ENCODE peak calls at places on chromosomes 4 and X, in seven cellular contexts. D is left colon, A is GM12865, B is DMS79 treated with DMSO at 0.1 percent for 48 hours, V is ELR, T is A172, H is colonic mucosa. Y is an unnamed sample.

GRCh38 chrX:23857409-23857808 is 50.3 kb downstream of the APOO start:
- DNase-seq in D (no peak), A (no peak), B (no peak), V (no peak), T (no peak), H (no peak), Y (no peak)

GRCh38 chrX:115226929-115227328 is 7.0 kb downstream of the LRCH2 start:
- DNase-seq in D (no peak), A (peak; percentile 48), B (peak; percentile 4), V (peak; percentile 50), T (no peak), H (no peak), Y (no peak)

GRCh38 chrX:123743312-123743711 is 10.5 kb upstream of the THOC2 start:
- DNase-seq in D (no peak), A (no peak), B (no peak), V (no peak), T (no peak), H (no peak), Y (no peak)

GRCh38 chr4:89821612-89822011 is 15.3 kb downstream of the SNCA start:
- DNase-seq in D (no peak), A (no peak), B (no peak), V (no peak), T (no peak), H (no peak), Y (no peak)

GRCh38 chr4:81375745-81376144 is 96.0 kb downstream of the RASGEF1B start:
- DNase-seq in D (no peak), A (no peak), B (no peak), V (no peak), T (no peak), H (no peak), Y (no peak)

GRCh38 chr4:52751349-52751911 is at the start of gene ERVMER34-1:
- DNase-seq in D (peak; percentile 63), A (no peak), B (no peak), V (no peak), T (no peak), H (peak; percentile 79), Y (no peak)

GRCh38 chr4:92450694-92451093 is 146.9 kb downstream of the GRID2 start:
- DNase-seq in D (no peak), A (no peak), B (no peak), V (no peak), T (no peak), H (no peak), Y (no peak)

GRCh38 chrX:115372026-115372610 is 82.6 kb downstream of the LUZP4 start:
- DNase-seq in D (no peak), A (no peak), B (peak; percentile 68), V (peak; percentile 73), T (peak; percentile 41), H (no peak), Y (no peak)

GRCh38 chr4:91032725-91033445 is 905.7 kb downstream of the CCSER1 start:
- DNase-seq in D (no peak), A (no peak), B (no peak), V (no peak), T (no peak), H (no peak), Y (no peak)

GRCh38 chr4:54192811-54193210 is 36.3 kb upstream of the PDGFRA start:
- DNase-seq in D (no peak), A (no peak), B (no peak), V (no peak), T (no peak), H (no peak), Y (no peak)

GRCh38 chr4:86934772-86935498 is at the start of gene AFF1:
- DNase-seq in D (peak; percentile 95), A (peak; percentile 98), B (peak; percentile 64), V (peak; percentile 90), T (peak; percentile 79), H (peak; percentile 93), Y (peak; percentile 84)

GRCh38 chr4:159016527-159017137 is 86.2 kb upstream of the RAPGEF2 start:
- DNase-seq in D (no peak), A (peak; percentile 69), B (no peak), V (peak; percentile 25), T (peak; percentile 31), H (no peak), Y (no peak)

GRCh38 chr4:35189988-35190613 is 1054.2 kb downstream of the ARAP2 start:
- DNase-seq in D (no peak), A (no peak), B (no peak), V (no peak), T (no peak), H (no peak), Y (no peak)

GRCh38 chr4:89752932-89753598 is 83.9 kb downstream of the SNCA start:
- DNase-seq in D (no peak), A (no peak), B (no peak), V (peak; percentile 60), T (peak; percentile 87), H (no peak), Y (no peak)

GRCh38 chr4:158529505-158529904 is 7.8 kb downstream of the RXFP1 start:
- DNase-seq in D (no peak), A (no peak), B (no peak), V (no peak), T (no peak), H (no peak), Y (no peak)

GRCh38 chr4:106583108-106583507 is 214.5 kb upstream of the GIMD1 start:
- DNase-seq in D (no peak), A (no peak), B (no peak), V (no peak), T (no peak), H (no peak), Y (no peak)

GRCh38 chr4:6926081-6926480 is 16.5 kb downstream of the TBC1D14 start:
- DNase-seq in D (no peak), A (no peak), B (no peak), V (no peak), T (no peak), H (no peak), Y (no peak)

GRCh38 chr4:27278615-27279014 is 418.0 kb downstream of the STIM2 start:
- DNase-seq in D (no peak), A (peak; percentile 2), B (no peak), V (peak; percentile 54), T (peak; percentile 16), H (peak; percentile 20), Y (no peak)

GRCh38 chr4:126238010-126238409 is 923.3 kb downstream of the FAT4 start:
- DNase-seq in D (no peak), A (no peak), B (no peak), V (no peak), T (no peak), H (no peak), Y (no peak)

GRCh38 chr4:35166437-35166836 is 1077.9 kb downstream of the ARAP2 start:
- DNase-seq in D (no peak), A (no peak), B (no peak), V (peak; percentile 38), T (no peak), H (no peak), Y (no peak)

GRCh38 chrX:26032141-26032917 is 105.8 kb upstream of the MAGEB18 start:
- DNase-seq in D (no peak), A (no peak), B (no peak), V (no peak), T (peak; percentile 35), H (no peak), Y (no peak)

GRCh38 chr4:169791527-169792156 is 33.9 kb upstream of the HPF1 start:
- DNase-seq in D (no peak), A (peak; percentile 3), B (peak; percentile 20), V (peak; percentile 78), T (peak; percentile 74), H (peak; percentile 31), Y (no peak)

GRCh38 chr4:6938237-6938636 is 28.6 kb downstream of the TBC1D14 start:
- DNase-seq in D (peak; percentile 53), A (no peak), B (no peak), V (no peak), T (peak; percentile 23), H (no peak), Y (no peak)

GRCh38 chr4:168177546-168178149 is 85.3 kb downstream of the ANXA10 start:
- DNase-seq in D (no peak), A (no peak), B (no peak), V (no peak), T (no peak), H (no peak), Y (no peak)

GRCh38 chr4:142475663-142476062 is 370.4 kb downstream of the INPP4B start:
- DNase-seq in D (no peak), A (no peak), B (no peak), V (peak; percentile 45), T (no peak), H (no peak), Y (no peak)

GRCh38 chrX:6448003-6448402 is 86.9 kb downstream of the VCX3A start:
- DNase-seq in D (no peak), A (no peak), B (no peak), V (no peak), T (no peak), H (no peak), Y (no peak)

GRCh38 chr4:6019316-6020263 is 1.4 kb upstream of the C4orf50 start:
- DNase-seq in D (no peak), A (peak; percentile 49), B (peak; percentile 64), V (peak; percentile 67), T (peak; percentile 62), H (peak; percentile 42), Y (no peak)

GRCh38 chrX:85611926-85612325 is 232.5 kb upstream of the POF1B start:
- DNase-seq in D (no peak), A (no peak), B (no peak), V (peak; percentile 1), T (no peak), H (no peak), Y (no peak)

GRCh38 chrX:19602866-19603620 is 87.7 kb upstream of the MAP3K15 start:
- DNase-seq in D (no peak), A (no peak), B (no peak), V (peak; percentile 87), T (peak; percentile 90), H (no peak), Y (no peak)

Y was measured in naive B cell.